ENCODE peak calls at places on chromosome 22, in six cellular contexts. O is stomach, P is K562, Y is transverse colon, N is H54, C is NB4. L is an unnamed sample.

GRCh38 chr22:27835446-27835845 is 33.9 kb upstream of the MN1 start:
- DNase-seq in O (no peak), P (no peak), Y (no peak), N (no peak), C (no peak), L (no peak)

GRCh38 chr22:30334601-30335000 is 7.9 kb upstream of the TBC1D10A start:
- DNase-seq in O (peak), P (no peak), Y (no peak), N (no peak), C (no peak), L (no peak)

GRCh38 chr22:19874307-19875060 is 19.8 kb upstream of the GNB1L start:
- DNase-seq in O (peak), P (no peak), Y (no peak), N (no peak), C (no peak), L (no peak)

GRCh38 chr22:31876156-31877035 is 67.9 kb upstream of the YWHAH start:
- DNase-seq in O (no peak), P (no peak), Y (no peak), N (no peak), C (no peak), L (no peak)

GRCh38 chr22:49655168-49655812 is 172.4 kb downstream of the BRD1 start:
- DNase-seq in O (no peak), P (no peak), Y (no peak), N (no peak), C (peak), L (no peak)

GRCh38 chr22:24424001-24424900 is 3.1 kb upstream of the ADORA2A start:
- DNase-seq in O (no peak), P (no peak), Y (no peak), N (no peak), C (peak), L (peak)

GRCh38 chr22:33747029-33747428 is 173.2 kb downstream of the LARGE1 start:
- DNase-seq in O (no peak), P (no peak), Y (no peak), N (no peak), C (no peak), L (no peak)

GRCh38 chr22:31630331-31631329 is 31.4 kb downstream of the PISD start:
- DNase-seq in O (peak), P (peak), Y (peak), N (peak), C (peak), L (peak)

GRCh38 chr22:50252081-50253045 is 1.3 kb upstream of the HDAC10 start:
- DNase-seq in O (peak), P (no peak), Y (peak), N (peak), C (peak), L (peak)

GRCh38 chr22:32693102-32693501 is 108.4 kb upstream of the TIMP3 start:
- DNase-seq in O (no peak), P (peak), Y (no peak), N (no peak), C (no peak), L (peak)

GRCh38 chr22:35092146-35092805 is 26.3 kb downstream of the ISX start:
- DNase-seq in O (no peak), P (no peak), Y (no peak), N (no peak), C (no peak), L (no peak)

GRCh38 chr22:18156878-18157713 is 7.1 kb downstream of the USP18 start:
- DNase-seq in O (peak), P (peak), Y (peak), N (peak), C (peak), L (peak)

GRCh38 chr22:21611210-21611977 is 18.4 kb downstream of the YDJC start:
- DNase-seq in O (no peak), P (no peak), Y (no peak), N (no peak), C (no peak), L (no peak)

GRCh38 chr22:21603973-21604372 is 25.8 kb downstream of the YDJC start:
- DNase-seq in O (no peak), P (no peak), Y (no peak), N (no peak), C (no peak), L (no peak)

GRCh38 chr22:21605887-21606564 is 23.8 kb downstream of the YDJC start:
- DNase-seq in O (no peak), P (no peak), Y (no peak), N (no peak), C (no peak), L (no peak)

GRCh38 chr22:21602579-21602978 is 27.2 kb downstream of the YDJC start:
- DNase-seq in O (no peak), P (no peak), Y (no peak), N (no peak), C (no peak), L (no peak)

DNA sequence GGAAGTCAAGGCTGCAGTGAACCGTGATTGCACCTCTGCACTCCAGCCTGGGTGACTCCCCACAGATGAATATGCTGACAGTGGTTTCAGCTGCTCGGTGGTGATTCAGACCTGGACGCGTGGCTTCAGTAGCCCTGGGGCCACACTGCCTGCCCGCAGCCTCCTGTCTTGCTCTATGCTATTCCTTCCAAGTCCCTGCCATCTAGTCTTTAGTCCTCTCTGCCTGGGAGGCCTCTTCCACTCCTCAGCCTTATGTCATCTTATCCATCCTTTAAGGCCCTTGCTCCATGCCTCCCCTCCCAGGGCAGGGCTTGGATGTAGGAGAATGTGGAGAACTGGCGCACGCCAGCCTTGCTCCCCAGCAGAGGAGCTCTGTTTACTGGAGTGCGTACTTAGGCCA is 23.0 kb downstream of the YDJC start:
- DNase-seq in O (no peak), P (no peak), Y (no peak), N (peak), C (no peak), L (no peak)
- TF ChIP-seq POLR2A in O (no peak), P (no peak), Y (no peak), N (no peak), C (no peak), L (no peak)

GRCh38 chr22:36325163-36326031 is 62.4 kb downstream of the MYH9 start:
- DNase-seq in O (peak), P (no peak), Y (peak), N (no peak), C (no peak), L (no peak)
- TF ChIP-seq POLR2A in O (no peak), P (no peak), Y (peak), N (no peak), C (no peak), L (no peak)

GRCh38 chr22:36775966-36776669 is at the start of gene IFT27:
- DNase-seq in O (peak), P (peak), Y (peak), N (peak), C (peak), L (peak)
- TF ChIP-seq POLR2A in O (no peak), P (no peak), Y (peak), N (peak), C (no peak), L (peak)

GRCh38 chr22:46043816-46044717 is 67.1 kb upstream of the WNT7B start:
- DNase-seq in O (peak), P (no peak), Y (peak), N (no peak), C (no peak), L (no peak)
- TF ChIP-seq POLR2A in O (no peak), P (no peak), Y (peak), N (no peak), C (no peak), L (peak)

DNA sequence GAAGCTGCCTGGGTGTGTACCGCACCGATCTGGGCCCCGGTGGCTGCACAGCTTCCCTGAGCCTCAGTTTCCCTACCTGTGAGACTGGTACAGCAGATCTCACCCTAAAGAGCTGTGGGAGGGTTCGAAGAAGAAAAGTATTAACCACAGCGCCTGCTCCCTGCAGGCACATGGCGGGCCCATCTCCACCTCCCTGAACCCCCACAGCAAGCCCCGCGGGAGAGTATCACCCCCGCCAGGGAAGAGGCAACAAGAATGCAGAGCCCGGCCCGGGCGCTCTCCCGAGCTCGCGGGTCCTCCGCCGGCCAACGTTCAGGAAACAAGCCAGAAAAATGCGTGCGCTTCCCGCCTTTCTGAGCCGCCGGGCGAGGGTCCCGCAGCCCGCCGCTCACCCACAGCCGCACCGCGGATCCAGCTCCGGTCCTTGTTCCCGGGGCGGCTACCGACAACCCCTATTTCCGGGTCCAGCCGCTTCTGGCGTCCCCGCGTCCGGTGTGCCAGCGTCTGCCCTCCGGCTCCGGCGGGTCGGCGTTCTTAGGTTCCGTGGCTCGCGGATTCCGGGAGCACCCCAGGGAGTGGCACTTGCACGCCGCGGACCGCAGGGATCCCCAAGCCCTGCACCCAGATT is at the start of gene TOP3B:
- DNase-seq in O (peak), P (peak), Y (peak), N (peak), C (peak), L (peak)
- TF ChIP-seq POLR2A in O (no peak), P (no peak), Y (peak), N (peak), C (peak), L (peak)

GRCh38 chr22:42857845-42858481 is 890 bp upstream of the ARFGAP3 start:
- DNase-seq in O (no peak), P (no peak), Y (no peak), N (no peak), C (no peak), L (no peak)

GRCh38 chr22:42856865-42857704 is at the start of gene ARFGAP3:
- DNase-seq in O (peak), P (peak), Y (peak), N (peak), C (peak), L (peak)

GRCh38 chr22:42855726-42856125 is 1.3 kb downstream of the ARFGAP3 start:
- DNase-seq in O (no peak), P (no peak), Y (no peak), N (no peak), C (no peak), L (no peak)

GRCh38 chr22:42855211-42855610 is 1.9 kb downstream of the ARFGAP3 start:
- DNase-seq in O (no peak), P (no peak), Y (no peak), N (no peak), C (no peak), L (no peak)

GRCh38 chr22:42856179-42856864 is 751 bp downstream of the ARFGAP3 start:
- DNase-seq in O (peak), P (peak), Y (peak), N (no peak), C (peak), L (peak)
- TF ChIP-seq POLR2A in O (no peak), P (no peak), Y (peak), N (no peak), C (no peak), L (no peak)

GRCh38 chr22:46078241-46079092 is 71.9 kb upstream of the PPARA start:
- DNase-seq in O (peak), P (no peak), Y (peak), N (no peak), C (no peak), L (no peak)
- TF ChIP-seq POLR2A in O (no peak), P (no peak), Y (no peak), N (no peak), C (no peak), L (no peak)

DNA sequence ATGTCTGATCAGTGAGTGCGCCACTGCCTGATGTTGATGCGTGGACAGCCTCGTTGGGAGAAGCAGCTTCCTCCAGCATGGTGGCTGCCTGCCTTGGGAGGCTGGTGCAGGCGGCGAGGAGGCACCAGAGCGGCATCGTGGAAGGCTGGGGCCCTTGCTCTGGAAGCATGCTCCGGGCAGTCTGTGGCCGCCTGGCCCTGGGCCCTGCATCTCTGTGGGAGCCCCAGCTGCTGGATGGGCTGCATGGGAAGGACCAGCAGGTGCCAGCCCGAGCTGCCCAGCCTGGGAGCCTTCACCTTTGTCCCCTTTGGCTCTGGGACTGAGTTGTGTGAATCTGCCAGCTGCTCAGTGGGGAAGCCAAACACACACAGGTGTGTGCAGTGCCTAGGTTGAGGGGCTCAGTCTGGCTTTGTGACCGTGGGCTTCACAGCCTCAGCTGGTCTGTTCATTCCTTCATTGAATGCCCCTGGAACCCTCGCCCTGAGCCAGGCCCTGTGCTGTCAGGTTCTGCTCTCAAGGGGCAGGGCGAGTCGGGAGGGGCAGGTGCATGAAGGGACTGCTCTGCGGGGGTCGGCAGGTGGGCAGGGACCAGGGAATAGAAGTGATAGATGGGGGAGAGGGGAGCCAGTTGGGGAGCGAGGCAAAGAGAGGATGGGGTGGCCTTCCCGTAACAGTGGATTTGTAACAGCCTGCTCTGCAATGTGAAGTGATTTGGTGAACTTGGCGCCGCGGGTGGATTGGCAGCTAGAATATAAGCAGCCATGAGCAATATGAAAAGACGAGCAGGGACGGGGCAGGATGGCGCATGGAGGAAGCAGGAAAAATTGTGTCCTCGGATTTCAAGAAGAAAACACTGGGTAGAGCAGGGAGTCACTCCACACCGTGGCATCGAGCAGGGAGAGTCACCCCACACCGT is 354.2 kb downstream of the TBC1D22A start:
- DNase-seq in O (no peak), P (no peak), Y (no peak), N (no peak), C (no peak), L (no peak)
- TF ChIP-seq POLR2A in O (no peak), P (no peak), Y (no peak), N (no peak), C (no peak), L (no peak)

DNA sequence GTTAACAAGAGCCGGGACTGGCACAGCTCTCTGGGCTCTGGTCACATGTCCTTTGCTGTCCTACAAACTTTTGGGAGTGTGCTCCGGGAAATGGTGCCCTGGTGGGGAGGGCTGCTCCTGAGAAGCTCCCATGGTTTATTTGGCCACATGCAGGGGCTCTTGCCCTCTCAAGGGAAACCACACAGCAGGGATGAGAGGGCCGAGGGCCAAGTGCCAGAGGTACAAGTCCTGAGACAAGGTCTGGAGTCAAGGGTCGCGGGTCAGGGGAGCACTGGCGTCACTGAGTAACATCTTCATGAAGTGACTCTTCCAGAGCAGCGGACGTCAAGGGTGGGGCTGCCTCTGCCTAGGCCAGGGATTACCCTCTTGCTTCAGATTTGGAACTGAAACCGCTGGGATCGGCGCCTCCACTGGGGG is 1160.6 kb downstream of the TBC1D22A start:
- DNase-seq in O (no peak), P (no peak), Y (no peak), N (no peak), C (no peak), L (no peak)
- TF ChIP-seq POLR2A in O (no peak), P (no peak), Y (no peak), N (no peak), C (no peak), L (no peak)